ENCODE peak calls at places on chromosomes 2 and 18, in six cellular contexts. H is activated T-helper 1 cell treated with anti-CD3 and anti-CD28 coated beads, Interleukin-2, amount 50 U/mL, for 16 hours; X is posterior cingulate gyrus; E is left colon; N is stimulated activated CD4-positive, alpha-beta T cell treated with anti-CD3 and anti-CD28 coated beads, Interleukin-4, amount 100 ng/mL, for 24 hours; J is activated naive CD8-positive, alpha-beta T cell treated with anti-CD3 and anti-CD28 coated beads, Interleukin-2, amount 10 ng/mL, durations not matched to agents 7 days and 5 days. R is an unnamed sample.

GRCh38 chr18:34509879-34510586 is 200.1 kb upstream of the DTNA start:
- DNase-seq in J (no peak), X (no peak), N (no peak), E (no peak), H (no peak), R (no peak)

GRCh38 chr2:65639156-65639876 is 206.9 kb upstream of the SPRED2 start:
- DNase-seq in N (no peak), X (no peak), E (no peak), J (no peak), H (no peak), R (no peak)

GRCh38 chr2:215270118-215270451 is 41.8 kb upstream of the ATIC start:
- DNase-seq in J (no peak), X (no peak), H (no peak), E (no peak), N (no peak), R (no peak)

GRCh38 chr2:235706496-235706895 is 212.7 kb downstream of the AGAP1 start:
- DNase-seq in X (no peak), H (no peak), J (no peak), E (no peak), N (no peak), R (no peak)

GRCh38 chr18:43869451-43870008 is 592.2 kb upstream of the SYT4 start:
- DNase-seq in X (no peak), E (no peak), N (no peak), J (no peak), H (no peak), R (no peak)

GRCh38 chr18:70221156-70221910 is 15.8 kb upstream of the RTTN start:
- DNase-seq in H (no peak), X (peak), J (no peak), N (no peak), E (no peak), R (no peak)

GRCh38 chr2:64230540-64230939 is 86.3 kb upstream of the PELI1 start:
- DNase-seq in J (no peak), E (no peak), X (no peak), N (no peak), H (no peak), R (no peak)

GRCh38 chr2:20378891-20379519 is 28.4 kb upstream of the PUM2 start:
- DNase-seq in J (no peak), E (peak), H (no peak), N (no peak), X (peak), R (peak)

GRCh38 chr18:2036136-2036535 is 535.2 kb downstream of the METTL4 start:
- DNase-seq in X (no peak), J (no peak), N (no peak), E (no peak), H (no peak), R (no peak)

R was measured in dorsolateral prefrontal cortex.